ENCODE peak calls at places on chromosomes 7 and 10, in ten cellular contexts. D, P, A, B, Q, N, F, K, H and I are unnamed samples.

GRCh38 chr7:144001543-144001942 is 1.4 kb downstream of the OR6B1 start:
- DNase-seq in D (no peak), P (no peak), A (no peak), B (peak; percentile 34), Q (no peak), N (no peak), F (no peak), K (no peak), H (no peak), I (no peak)

GRCh38 chr10:121516483-121516882 is 81.8 kb downstream of the FGFR2 start:
- DNase-seq in D (no peak), P (no peak), A (peak; percentile 23), B (no peak), Q (no peak), N (no peak), F (no peak), K (no peak), H (no peak), I (no peak)

GRCh38 chr10:48600645-48601505 is 4.0 kb downstream of the ARHGAP22 start:
- DNase-seq in D (no peak), P (no peak), A (no peak), B (no peak), Q (no peak), N (no peak), F (no peak), K (no peak), H (peak; percentile 53), I (no peak)

GRCh38 chr10:3813267-3813666 is 28.3 kb upstream of the KLF6 start:
- DNase-seq in D (no peak), P (no peak), A (no peak), B (no peak), Q (no peak), N (no peak), F (no peak), K (no peak), H (no peak), I (no peak)

GRCh38 chr10:125102216-125102615 is 58.1 kb downstream of the CTBP2 start:
- DNase-seq in D (peak; percentile 61), P (no peak), A (no peak), B (peak; percentile 86), Q (peak; percentile 10), N (peak; percentile 62), F (no peak), K (peak; percentile 78), H (no peak), I (peak; percentile 48)

GRCh38 chr10:126521354-126521753 is 133.1 kb upstream of the ADAM12 start:
- DNase-seq in D (no peak), P (no peak), A (no peak), B (peak; percentile 26), Q (no peak), N (peak; percentile 48), F (no peak), K (no peak), H (no peak), I (no peak)

GRCh38 chr10:114389429-114389828 is 14.9 kb downstream of the AFAP1L2 start:
- DNase-seq in D (no peak), P (no peak), A (no peak), B (peak; percentile 87), Q (peak; percentile 59), N (peak; percentile 79), F (no peak), K (peak; percentile 71), H (peak; percentile 80), I (peak; percentile 55)

GRCh38 chr10:119521443-119522204 is 20.9 kb downstream of the RGS10 start:
- DNase-seq in D (peak; percentile 79), P (peak; percentile 67), A (no peak), B (peak; percentile 57), Q (no peak), N (peak; percentile 79), F (no peak), K (peak; percentile 68), H (no peak), I (peak; percentile 62)

GRCh38 chr10:122239578-122240257 is 31.4 kb upstream of the BTBD16 start:
- DNase-seq in D (peak; percentile 72), P (no peak), A (no peak), B (peak; percentile 38), Q (no peak), N (no peak), F (no peak), K (peak; percentile 74), H (no peak), I (peak; percentile 10)

GRCh38 chr7:129315916-129316315 is 91.1 kb downstream of the AHCYL2 start:
- DNase-seq in D (peak; percentile 50), P (no peak), A (no peak), B (no peak), Q (no peak), N (no peak), F (no peak), K (no peak), H (no peak), I (no peak)

GRCh38 chr7:75559355-75559986 is 67.4 kb downstream of the SPDYE5 start:
- DNase-seq in D (no peak), P (no peak), A (no peak), B (peak; percentile 5), Q (no peak), N (no peak), F (no peak), K (no peak), H (no peak), I (no peak)

GRCh38 chr7:31735991-31736982 is 49.3 kb downstream of the PPP1R17 start:
- DNase-seq in D (peak; percentile 70), P (peak; percentile 22), A (peak; percentile 54), B (peak; percentile 73), Q (peak; percentile 41), N (peak; percentile 81), F (peak; percentile 74), K (peak; percentile 54), H (peak; percentile 74), I (peak; percentile 48)

GRCh38 chr10:31124852-31125251 is 93.2 kb upstream of the ZNF438 start:
- DNase-seq in D (peak; percentile 71), P (no peak), A (no peak), B (peak; percentile 30), Q (no peak), N (no peak), F (no peak), K (no peak), H (no peak), I (no peak)

GRCh38 chr7:154777489-154777888 is 225.4 kb downstream of the PAXIP1 start:
- DNase-seq in D (no peak), P (no peak), A (no peak), B (no peak), Q (no peak), N (no peak), F (no peak), K (no peak), H (no peak), I (no peak)

GRCh38 chr10:131274883-131275282 is 36.6 kb downstream of the TCERG1L start:
- DNase-seq in D (no peak), P (no peak), A (no peak), B (no peak), Q (no peak), N (no peak), F (no peak), K (no peak), H (no peak), I (no peak)

GRCh38 chr10:85528318-85528652 is 838.3 kb downstream of the GRID1 start:
- DNase-seq in D (no peak), P (no peak), A (no peak), B (no peak), Q (no peak), N (peak; percentile 26), F (no peak), K (no peak), H (no peak), I (no peak)

GRCh38 chr10:119524720-119525070 is 17.8 kb downstream of the RGS10 start:
- DNase-seq in D (no peak), P (no peak), A (no peak), B (no peak), Q (no peak), N (no peak), F (no peak), K (no peak), H (peak; percentile 21), I (no peak)

GRCh38 chr7:86453454-86453853 is 190.3 kb upstream of the GRM3 start:
- DNase-seq in D (no peak), P (no peak), A (no peak), B (no peak), Q (no peak), N (no peak), F (no peak), K (no peak), H (no peak), I (no peak)

GRCh38 chr10:56505555-56505954 is 144.5 kb upstream of the ZWINT start:
- DNase-seq in D (no peak), P (no peak), A (no peak), B (no peak), Q (no peak), N (no peak), F (no peak), K (no peak), H (no peak), I (no peak)

GRCh38 chr10:77833792-77834191 is 92.8 kb downstream of the DLG5 start:
- DNase-seq in D (no peak), P (no peak), A (no peak), B (no peak), Q (no peak), N (no peak), F (no peak), K (no peak), H (no peak), I (no peak)
- TF ChIP-seq CTCF in D (no peak), P (no peak), A (no peak), B (no peak), Q (no peak), N (no peak), F (no peak), K (no peak), H (no peak), I (no peak)

DNA sequence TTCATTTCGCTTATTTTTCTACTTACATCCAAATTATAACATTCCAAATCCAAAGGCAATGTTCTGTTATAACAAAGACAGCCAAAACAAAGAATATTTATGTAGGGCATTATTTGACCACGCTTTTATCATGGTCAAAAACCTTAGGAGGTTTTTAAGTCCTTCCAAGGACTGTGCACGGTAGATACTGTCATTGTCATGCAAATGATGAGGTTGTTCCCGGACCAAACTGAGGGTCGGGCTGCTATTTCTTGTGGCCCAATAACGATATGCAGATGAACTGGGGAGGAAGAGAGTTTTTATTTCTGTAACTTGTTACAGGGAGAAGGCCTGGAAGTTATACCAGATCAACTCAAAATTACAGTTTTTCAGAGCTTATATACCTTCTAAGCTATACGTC is 56.6 kb upstream of the STEAP4 start:
- DNase-seq in D (no peak), P (no peak), A (no peak), B (no peak), Q (no peak), N (no peak), F (no peak), K (no peak), H (no peak), I (no peak)
- TF ChIP-seq CTCF in D (no peak), P (no peak), A (no peak), B (no peak), Q (no peak), N (no peak), F (no peak), K (no peak), H (no peak), I (no peak)

GRCh38 chr7:5424689-5425506 is 1.3 kb upstream of the TNRC18 start:
- DNase-seq in D (peak; percentile 67), P (no peak), A (no peak), B (peak; percentile 52), Q (peak; percentile 74), N (peak; percentile 58), F (no peak), K (peak; percentile 45), H (peak; percentile 84), I (peak; percentile 17)
- TF ChIP-seq CTCF in D (peak; percentile 21), P (no peak), A (no peak), B (peak; percentile 11), Q (peak; percentile 26), N (no peak), F (no peak), K (no peak), H (no peak), I (peak; percentile 27)

GRCh38 chr10:91335147-91335546 is 75.0 kb upstream of the HECTD2 start:
- DNase-seq in D (no peak), P (no peak), A (no peak), B (no peak), Q (no peak), N (no peak), F (no peak), K (no peak), H (no peak), I (no peak)
- TF ChIP-seq CTCF in D (no peak), P (no peak), A (no peak), B (no peak), Q (no peak), N (no peak), F (peak; percentile 33), K (no peak), H (no peak), I (no peak)